ENCODE peak calls at places on chromosomes 13 and 19, in five cellular contexts. R is heart left ventricle, W is HFFc6, O is HFF-Myc, A is ascending aorta. D is an unnamed sample.

GRCh38 chr19:1470864-1471513 is 8.0 kb downstream of the C19orf25 start:
- DNase-seq in A (no peak), W (no peak), O (no peak), R (no peak), D (no peak)

GRCh38 chr19:16033136-16033530 is 43.2 kb upstream of the TPM4 start:
- DNase-seq in W (no peak), A (no peak), O (no peak), R (no peak), D (no peak)

GRCh38 chr13:71613347-71613746 is 253.7 kb downstream of the DACH1 start:
- DNase-seq in W (no peak), O (no peak), A (no peak), R (no peak), D (no peak)

GRCh38 chr13:34349091-34349722 is 531.3 kb downstream of the RFC3 start:
- DNase-seq in R (peak), O (peak), W (peak), A (no peak), D (no peak)

GRCh38 chr13:27008733-27009132 is 162.9 kb downstream of the USP12 start:
- DNase-seq in O (no peak), A (no peak), R (no peak), W (no peak), D (no peak)

GRCh38 chr13:27168870-27169525 is 2.6 kb downstream of the USP12 start:
- DNase-seq in W (no peak), A (no peak), R (no peak), O (no peak), D (no peak)

GRCh38 chr19:6423499-6424189 is 967 bp downstream of the KHSRP start:
- DNase-seq in R (no peak), O (no peak), A (peak), W (peak), D (no peak)

GRCh38 chr19:13839193-13839937 is 37.6 kb upstream of the NANOS3 start:
- DNase-seq in O (no peak), W (peak), A (peak), R (peak), D (no peak)

GRCh38 chr19:58479303-58479702 is 3.2 kb downstream of the ZNF446 start:
- DNase-seq in R (no peak), O (no peak), W (no peak), A (no peak), D (no peak)

GRCh38 chr13:36858285-36858684 is 39.3 kb downstream of the RFXAP start:
- DNase-seq in O (peak), R (no peak), A (no peak), W (peak), D (no peak)

GRCh38 chr13:101751488-101751887 is 299.0 kb downstream of the ITGBL1 start:
- DNase-seq in R (no peak), A (no peak), O (peak), W (peak), D (no peak)

GRCh38 chr13:58018865-58019264 is 387.3 kb downstream of the PCDH17 start:
- DNase-seq in O (no peak), A (no peak), W (no peak), R (no peak), D (no peak)

GRCh38 chr19:5578094-5578846 is 10.5 kb upstream of the TINCR start:
- DNase-seq in O (peak), R (peak), A (no peak), W (peak), D (peak)

GRCh38 chr19:51607920-51608562 is 22.2 kb downstream of the SIGLEC5 start:
- DNase-seq in W (peak), A (peak), O (peak), R (peak), D (peak)

GRCh38 chr13:90562388-90562787 is 785.1 kb upstream of the MIR17HG start:
- DNase-seq in O (no peak), A (no peak), R (no peak), W (no peak), D (no peak)

GRCh38 chr19:30552593-30552992 is 180.4 kb downstream of the ZNF536 start:
- DNase-seq in R (no peak), O (no peak), W (no peak), A (no peak), D (no peak)

GRCh38 chr13:65264066-65264465 is 1966.1 kb downstream of the PCDH9 start:
- DNase-seq in W (no peak), O (no peak), R (peak), A (no peak), D (no peak)

GRCh38 chr13:40060318-40061007 is 405.0 kb downstream of the COG6 start:
- DNase-seq in R (no peak), W (no peak), A (peak), O (no peak), D (no peak)

DNA sequence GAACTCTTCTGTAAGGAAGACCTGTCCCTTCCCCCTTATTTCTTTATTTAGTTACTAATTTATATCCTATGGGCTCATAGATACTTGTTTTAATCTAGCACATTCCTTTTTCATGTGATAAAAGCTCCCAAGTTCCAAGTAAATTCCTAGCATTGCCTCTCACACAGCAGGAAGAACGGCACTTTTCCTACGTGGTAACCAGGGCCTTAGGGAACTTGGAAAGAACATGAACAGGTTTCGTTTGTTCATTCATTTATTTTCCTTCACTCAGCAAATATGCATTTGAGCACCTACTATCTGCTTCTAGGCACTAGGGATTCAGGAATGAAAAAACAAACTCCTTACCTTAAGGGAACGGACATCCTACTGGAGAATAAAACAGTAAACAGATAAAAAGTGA is 125.1 kb downstream of the SIPA1L3 start:
- DNase-seq in W (no peak), O (no peak), A (no peak), R (no peak), D (no peak)
- TF ChIP-seq CTCF in W (no peak), O (no peak), A (no peak), R (no peak), D (no peak)

GRCh38 chr13:38950987-38951386 is 39.6 kb downstream of the STOML3 start:
- DNase-seq in A (no peak), O (no peak), R (no peak), W (no peak), D (no peak)

GRCh38 chr13:38954291-38954690 is 36.3 kb downstream of the STOML3 start:
- DNase-seq in R (no peak), W (no peak), O (no peak), A (no peak), D (no peak)

GRCh38 chr13:38954844-38955243 is 35.8 kb downstream of the STOML3 start:
- DNase-seq in W (no peak), O (no peak), A (no peak), R (no peak), D (no peak)

GRCh38 chr13:38952827-38953226 is 37.8 kb downstream of the STOML3 start:
- DNase-seq in O (no peak), A (no peak), R (no peak), W (no peak), D (no peak)

DNA sequence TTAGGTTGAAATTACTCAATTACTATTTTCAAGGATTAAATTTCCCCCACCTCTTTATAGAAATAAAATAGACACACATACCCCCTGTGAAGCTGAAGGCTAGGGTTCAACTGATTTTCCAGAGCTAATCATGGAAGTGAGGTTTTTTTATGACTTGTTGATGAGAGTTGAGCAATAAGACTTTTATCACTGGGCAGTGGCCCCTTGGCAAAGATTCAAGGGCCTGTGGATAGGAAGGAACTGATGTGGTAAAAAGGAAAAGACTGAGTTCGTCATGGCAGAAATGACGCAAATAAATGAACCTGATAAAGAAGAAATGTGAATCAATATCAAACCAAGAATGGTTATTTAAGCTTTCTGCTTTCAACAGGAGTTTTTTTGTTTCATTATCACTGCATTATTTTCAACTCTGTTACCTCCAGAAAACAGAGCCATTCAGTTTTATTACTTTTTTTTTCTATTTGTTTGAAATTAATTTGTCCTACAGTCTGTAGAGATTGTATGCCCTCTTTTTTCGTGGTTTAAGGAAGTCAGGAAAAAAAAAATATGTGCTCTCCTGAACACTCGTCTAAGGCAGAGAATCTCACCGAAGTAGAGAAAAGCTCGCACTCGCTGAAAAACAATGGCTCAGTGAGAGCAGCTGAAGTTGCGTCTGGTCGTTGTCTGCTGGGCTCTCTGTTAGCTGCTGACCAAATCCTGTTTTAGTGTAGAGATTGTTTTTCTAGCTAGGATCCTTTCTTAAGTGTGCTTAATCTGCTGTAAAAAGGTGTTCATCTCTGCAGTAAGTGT is 38.9 kb downstream of the STOML3 start:
- DNase-seq in O (no peak), R (no peak), W (no peak), A (no peak), D (no peak)
- TF ChIP-seq CTCF in O (no peak), R (no peak), W (no peak), A (no peak), D (no peak)

GRCh38 chr19:23913931-23914330 is 755 bp upstream of the ZNF726 start:
- DNase-seq in O (no peak), R (no peak), W (no peak), A (no peak), D (no peak)
- TF ChIP-seq CTCF in O (no peak), R (no peak), W (no peak), A (no peak), D (no peak)

GRCh38 chr19:27752530-27753184 is 1460.3 kb downstream of the UQCRFS1 start:
- DNase-seq in O (no peak), A (peak), W (no peak), R (no peak), D (no peak)
- TF ChIP-seq CTCF in O (no peak), A (no peak), W (no peak), R (no peak), D (no peak)

DNA sequence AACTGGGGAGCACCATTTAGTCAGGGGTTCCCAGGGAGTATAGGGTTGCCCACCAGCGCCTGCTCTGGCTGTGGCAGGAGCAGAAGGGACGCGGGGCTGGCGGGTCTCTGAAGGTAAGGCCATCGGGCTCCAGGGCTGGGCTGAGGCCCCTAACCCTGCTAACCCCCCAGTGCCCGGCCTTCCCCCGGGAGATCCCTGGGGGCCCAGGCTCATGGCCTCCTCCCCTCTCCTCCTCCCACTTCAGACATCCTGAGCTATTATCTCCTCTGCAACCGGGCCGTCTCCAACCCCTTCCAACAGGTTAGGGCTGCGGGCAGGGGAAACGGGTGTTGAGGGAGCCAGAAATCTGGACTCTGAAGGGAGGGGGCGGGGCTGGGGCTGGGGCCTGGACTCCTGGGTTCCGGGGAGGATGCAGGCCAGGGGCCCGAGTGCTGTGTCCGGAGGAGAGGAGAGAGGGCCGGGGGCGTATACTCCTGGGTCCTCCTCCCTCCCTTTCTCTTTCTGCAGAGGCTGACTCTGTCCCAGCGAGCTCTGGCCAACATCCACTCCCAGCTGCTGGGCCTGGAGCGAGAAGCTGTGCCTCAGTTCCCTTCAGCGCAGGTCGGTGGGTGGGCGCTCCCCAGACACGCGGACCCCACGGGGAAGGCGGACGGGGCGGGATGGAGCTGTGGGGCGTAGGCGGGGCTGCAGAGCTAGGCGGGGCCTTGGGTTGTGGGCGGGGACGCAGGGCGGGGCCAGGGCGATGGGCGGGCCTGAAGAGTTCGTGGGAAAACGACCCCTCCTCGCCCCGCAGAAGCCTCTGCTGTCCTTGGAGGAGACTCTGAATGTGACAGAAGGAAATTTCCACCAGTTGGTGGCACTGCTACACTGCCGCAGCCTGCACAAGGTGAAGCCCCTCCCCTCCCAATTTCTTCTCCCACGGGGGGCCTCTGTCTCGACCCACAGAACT is 15.3 kb downstream of the TTYH1 start:
- DNase-seq in A (no peak), W (no peak), O (no peak), R (peak), D (no peak)
- TF ChIP-seq CTCF in A (no peak), W (peak), O (no peak), R (peak), D (peak)

GRCh38 chr19:32868206-32868950 is 1.2 kb downstream of the SLC7A9 start:
- DNase-seq in A (no peak), W (no peak), O (no peak), R (no peak), D (no peak)

GRCh38 chr19:32870981-32871451 is 1.4 kb upstream of the SLC7A9 start:
- DNase-seq in W (no peak), R (no peak), O (no peak), A (no peak), D (peak)

GRCh38 chr19:32869369-32870153 is at the start of gene SLC7A9:
- DNase-seq in A (no peak), O (no peak), W (no peak), R (no peak), D (no peak)

GRCh38 chr19:32872391-32872790 is 2.8 kb upstream of the SLC7A9 start:
- DNase-seq in R (no peak), A (no peak), O (no peak), W (no peak), D (peak)

DNA sequence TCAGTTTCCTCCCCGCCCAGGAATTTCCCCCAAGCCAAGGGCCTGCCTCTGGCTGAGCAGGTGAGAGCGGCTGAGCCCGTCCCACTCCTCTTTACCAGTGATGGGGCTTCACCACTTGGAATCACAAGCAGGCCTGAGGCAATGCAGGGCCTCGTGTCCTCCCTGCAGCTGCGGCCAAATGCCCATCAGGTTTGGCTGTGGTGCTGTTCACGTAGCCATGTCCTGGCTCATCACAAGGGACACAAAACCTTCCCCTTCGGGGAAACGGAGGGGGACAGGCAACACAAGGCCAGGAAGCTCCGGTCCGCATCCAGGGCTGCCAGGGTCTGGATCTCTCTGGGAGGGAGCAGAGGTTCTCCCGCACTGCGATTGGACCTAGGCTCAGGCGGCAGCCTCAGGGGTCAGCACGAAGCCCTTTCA is 597 bp upstream of the SLC7A9 start:
- DNase-seq in R (no peak), O (no peak), A (no peak), W (no peak), D (no peak)
- TF ChIP-seq CTCF in R (no peak), O (no peak), A (no peak), W (no peak), D (no peak)

GRCh38 chr19:49119411-49120324 is at the start of gene PPFIA3:
- DNase-seq in R (peak), O (no peak), W (peak), A (peak), D (no peak)

GRCh38 chr19:49117677-49118564 is 1.0 kb downstream of the C19orf73 start:
- DNase-seq in O (no peak), R (peak), W (no peak), A (no peak), D (no peak)

GRCh38 chr19:49120868-49121267 is 1.5 kb downstream of the PPFIA3 start:
- DNase-seq in R (no peak), W (no peak), A (no peak), O (no peak), D (no peak)

GRCh38 chr19:49120325-49120683 is 960 bp downstream of the PPFIA3 start:
- DNase-seq in A (no peak), R (no peak), O (no peak), W (no peak), D (no peak)

GRCh38 chr19:49118565-49119410 is at the start of gene C19orf73:
- DNase-seq in W (peak), A (peak), O (peak), R (peak), D (peak)
- TF ChIP-seq CTCF in W (peak), A (no peak), O (no peak), R (peak), D (peak)

GRCh38 chr19:2949939-2950285 is 5.1 kb upstream of the ZNF77 start:
- DNase-seq in W (no peak), A (no peak), O (no peak), R (no peak), D (no peak)

GRCh38 chr19:2957160-2957559 is 12.4 kb upstream of the ZNF77 start:
- DNase-seq in W (no peak), R (no peak), A (no peak), O (no peak), D (no peak)

GRCh38 chr19:2950286-2951124 is 5.7 kb upstream of the ZNF77 start:
- DNase-seq in O (peak), A (peak), W (peak), R (peak), D (peak)

DNA sequence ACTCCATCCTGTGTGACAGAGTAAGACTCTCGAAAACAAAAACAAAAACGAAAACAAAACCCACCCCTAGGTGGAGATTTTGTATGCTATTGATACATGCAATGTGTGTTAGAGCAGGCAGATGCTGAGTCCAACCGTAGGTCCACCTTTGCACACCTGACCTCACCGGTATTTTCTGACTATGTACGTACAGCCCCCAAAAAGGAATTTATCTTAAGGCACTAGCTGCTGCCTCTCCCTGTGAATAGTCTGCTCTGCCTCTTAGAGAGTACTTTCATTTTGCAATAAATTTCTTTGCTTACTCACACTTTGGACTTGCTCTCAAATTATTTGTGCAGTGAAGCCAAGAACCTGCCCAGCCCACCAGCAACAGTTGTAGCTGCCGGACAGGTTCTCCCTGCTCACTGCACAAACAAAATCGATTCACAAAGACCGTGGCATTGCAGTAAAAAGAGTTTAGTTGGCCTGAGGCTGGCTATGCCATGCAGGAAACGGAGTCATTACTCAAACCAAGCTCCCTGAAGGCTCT is 8.2 kb upstream of the ZNF77 start:
- DNase-seq in O (no peak), A (no peak), W (no peak), R (no peak), D (no peak)
- TF ChIP-seq CTCF in O (no peak), A (no peak), W (peak), R (no peak), D (peak)

DNA sequence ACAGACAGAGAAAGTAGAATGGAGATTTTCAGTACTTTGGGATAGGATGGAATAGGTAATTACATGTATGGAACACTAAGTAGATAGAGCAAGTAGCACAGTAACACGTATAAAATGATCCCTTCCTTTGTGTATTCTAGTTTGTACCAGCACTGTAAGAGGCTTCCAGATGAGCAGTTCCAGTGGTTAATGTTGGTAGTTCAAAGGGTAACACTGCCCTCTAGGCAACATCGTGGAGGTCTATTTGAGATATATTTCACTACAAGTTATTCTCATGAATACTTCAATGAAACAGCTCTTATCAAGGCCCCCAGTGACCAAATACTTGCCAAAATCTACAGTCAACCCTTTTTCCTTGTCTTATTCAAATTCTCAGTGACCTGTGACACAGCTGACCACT is 13.5 kb upstream of the ZNF563 start:
- DNase-seq in R (no peak), A (no peak), W (no peak), O (no peak), D (no peak)
- TF ChIP-seq CTCF in R (peak), A (no peak), W (no peak), O (no peak), D (no peak)

DNA sequence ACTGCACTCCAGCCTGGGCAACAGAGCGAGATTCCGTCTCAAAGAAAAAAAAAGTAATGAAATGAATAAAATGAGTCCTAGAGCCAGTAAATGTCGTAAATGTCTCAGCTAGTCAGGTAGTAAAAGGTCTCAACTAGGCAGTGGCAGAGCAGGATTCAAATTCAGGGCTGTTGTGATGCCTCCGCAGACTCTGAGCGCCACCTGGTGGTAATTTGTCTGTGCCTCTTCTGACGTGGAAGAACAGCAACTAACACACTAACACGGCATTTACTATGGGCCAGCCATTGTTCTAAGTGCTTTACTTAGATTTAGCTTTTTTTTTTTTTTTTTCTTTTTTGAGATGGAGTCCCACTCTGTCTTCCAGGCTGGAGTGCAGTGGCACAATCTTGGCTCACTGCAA is 30.2 kb downstream of the CYP2F1 start:
- DNase-seq in W (peak), O (peak), R (peak), A (peak), D (no peak)
- TF ChIP-seq CTCF in W (peak), O (peak), R (peak), A (peak), D (peak)